ENCODE peak calls at places on chromosome 15, in seven cellular contexts. One of them, this sample, is unnamed.

GRCh38 chr15:64006642-64007041 is 39.6 kb downstream of the DAPK2 start:
- DNase-seq in RWPE1: peak
- DNase-seq in AG04450: no peak
- DNase-seq in colonic mucosa: peak
- DNase-seq in left lung: no peak
- DNase-seq in GM06990: no peak
- DNase-seq in OCI-LY7: no peak
- DNase-seq in this sample: peak

GRCh38 chr15:70269991-70270751 is 172.5 kb upstream of the TLE3 start:
- DNase-seq in RWPE1: no peak
- DNase-seq in AG04450: no peak
- DNase-seq in colonic mucosa: no peak
- DNase-seq in left lung: no peak
- DNase-seq in GM06990: no peak
- DNase-seq in OCI-LY7: no peak
- DNase-seq in this sample: peak

GRCh38 chr15:38073278-38073930 is 139.0 kb downstream of the TMCO5A start:
- DNase-seq in RWPE1: peak
- DNase-seq in AG04450: no peak
- DNase-seq in colonic mucosa: peak
- DNase-seq in left lung: no peak
- DNase-seq in GM06990: no peak
- DNase-seq in OCI-LY7: peak
- DNase-seq in this sample: no peak

GRCh38 chr15:71050461-71050860 is 64.8 kb upstream of the THSD4 start:
- DNase-seq in RWPE1: no peak
- DNase-seq in AG04450: no peak
- DNase-seq in colonic mucosa: no peak
- DNase-seq in left lung: no peak
- DNase-seq in GM06990: no peak
- DNase-seq in OCI-LY7: no peak
- DNase-seq in this sample: no peak

GRCh38 chr15:87728998-87729397 is 527.5 kb downstream of the NTRK3 start:
- DNase-seq in RWPE1: no peak
- DNase-seq in AG04450: no peak
- DNase-seq in colonic mucosa: no peak
- DNase-seq in left lung: no peak
- DNase-seq in GM06990: no peak
- DNase-seq in OCI-LY7: no peak
- DNase-seq in this sample: no peak

GRCh38 chr15:46441294-46442062 is 806.6 kb downstream of the SQOR start:
- DNase-seq in RWPE1: no peak
- DNase-seq in AG04450: no peak
- DNase-seq in colonic mucosa: no peak
- DNase-seq in left lung: no peak
- DNase-seq in GM06990: no peak
- DNase-seq in OCI-LY7: no peak
- DNase-seq in this sample: no peak

GRCh38 chr15:63043391-63044076 is 987 bp downstream of the TPM1 start:
- DNase-seq in RWPE1: no peak
- DNase-seq in AG04450: no peak
- DNase-seq in colonic mucosa: peak
- DNase-seq in left lung: peak
- DNase-seq in GM06990: peak
- DNase-seq in OCI-LY7: no peak
- DNase-seq in this sample: no peak

GRCh38 chr15:39574416-39574815 is 6.5 kb upstream of the THBS1 start:
- DNase-seq in RWPE1: peak
- DNase-seq in AG04450: no peak
- DNase-seq in colonic mucosa: no peak
- DNase-seq in left lung: no peak
- DNase-seq in GM06990: no peak
- DNase-seq in OCI-LY7: no peak
- DNase-seq in this sample: no peak

GRCh38 chr15:58676766-58677165 is 72.7 kb downstream of the ADAM10 start:
- DNase-seq in RWPE1: no peak
- DNase-seq in AG04450: no peak
- DNase-seq in colonic mucosa: no peak
- DNase-seq in left lung: no peak
- DNase-seq in GM06990: no peak
- DNase-seq in OCI-LY7: no peak
- DNase-seq in this sample: no peak

GRCh38 chr15:59283717-59284336 is 77.2 kb downstream of the LDHAL6B start:
- DNase-seq in RWPE1: peak
- DNase-seq in AG04450: no peak
- DNase-seq in colonic mucosa: peak
- DNase-seq in left lung: no peak
- DNase-seq in GM06990: no peak
- DNase-seq in OCI-LY7: no peak
- DNase-seq in this sample: peak

GRCh38 chr15:82849556-82850241 is 40.3 kb downstream of the WHAMM start:
- DNase-seq in RWPE1: peak
- DNase-seq in AG04450: no peak
- DNase-seq in colonic mucosa: peak
- DNase-seq in left lung: peak
- DNase-seq in GM06990: peak
- DNase-seq in OCI-LY7: peak
- DNase-seq in this sample: peak

GRCh38 chr15:88537591-88538317 is 8.7 kb downstream of the DET1 start:
- DNase-seq in RWPE1: no peak
- DNase-seq in AG04450: no peak
- DNase-seq in colonic mucosa: no peak
- DNase-seq in left lung: no peak
- DNase-seq in GM06990: no peak
- DNase-seq in OCI-LY7: no peak
- DNase-seq in this sample: no peak

GRCh38 chr15:63373866-63374548 is 7.6 kb downstream of the CA12 start:
- DNase-seq in RWPE1: no peak
- DNase-seq in AG04450: no peak
- DNase-seq in colonic mucosa: no peak
- DNase-seq in left lung: no peak
- DNase-seq in GM06990: no peak
- DNase-seq in OCI-LY7: no peak
- DNase-seq in this sample: no peak

GRCh38 chr15:55279746-55280351 is 9.8 kb downstream of the RAB27A start:
- DNase-seq in RWPE1: peak
- DNase-seq in AG04450: peak
- DNase-seq in colonic mucosa: no peak
- DNase-seq in left lung: no peak
- DNase-seq in GM06990: peak
- DNase-seq in OCI-LY7: no peak
- DNase-seq in this sample: peak

GRCh38 chr15:78051622-78052405 is 25.7 kb downstream of the TBC1D2B start:
- DNase-seq in RWPE1: no peak
- DNase-seq in AG04450: no peak
- DNase-seq in colonic mucosa: peak
- DNase-seq in left lung: no peak
- DNase-seq in GM06990: no peak
- DNase-seq in OCI-LY7: peak
- DNase-seq in this sample: peak

GRCh38 chr15:59294961-59295741 is 77.5 kb downstream of the MYO1E start:
- DNase-seq in RWPE1: peak
- DNase-seq in AG04450: peak
- DNase-seq in colonic mucosa: peak
- DNase-seq in left lung: no peak
- DNase-seq in GM06990: no peak
- DNase-seq in OCI-LY7: no peak
- DNase-seq in this sample: peak

GRCh38 chr15:71575474-71576045 is 234.8 kb upstream of the NR2E3 start:
- DNase-seq in RWPE1: no peak
- DNase-seq in AG04450: no peak
- DNase-seq in colonic mucosa: no peak
- DNase-seq in left lung: no peak
- DNase-seq in GM06990: no peak
- DNase-seq in OCI-LY7: peak
- DNase-seq in this sample: peak

GRCh38 chr15:77126516-77126915 is 55.6 kb upstream of the TSPAN3 start:
- DNase-seq in RWPE1: no peak
- DNase-seq in AG04450: no peak
- DNase-seq in colonic mucosa: no peak
- DNase-seq in left lung: no peak
- DNase-seq in GM06990: no peak
- DNase-seq in OCI-LY7: no peak
- DNase-seq in this sample: no peak

GRCh38 chr15:39946862-39947261 is 12.9 kb downstream of the EIF2AK4 start:
- DNase-seq in RWPE1: no peak
- DNase-seq in AG04450: no peak
- DNase-seq in colonic mucosa: no peak
- DNase-seq in left lung: no peak
- DNase-seq in GM06990: no peak
- DNase-seq in OCI-LY7: no peak
- DNase-seq in this sample: peak

DNA sequence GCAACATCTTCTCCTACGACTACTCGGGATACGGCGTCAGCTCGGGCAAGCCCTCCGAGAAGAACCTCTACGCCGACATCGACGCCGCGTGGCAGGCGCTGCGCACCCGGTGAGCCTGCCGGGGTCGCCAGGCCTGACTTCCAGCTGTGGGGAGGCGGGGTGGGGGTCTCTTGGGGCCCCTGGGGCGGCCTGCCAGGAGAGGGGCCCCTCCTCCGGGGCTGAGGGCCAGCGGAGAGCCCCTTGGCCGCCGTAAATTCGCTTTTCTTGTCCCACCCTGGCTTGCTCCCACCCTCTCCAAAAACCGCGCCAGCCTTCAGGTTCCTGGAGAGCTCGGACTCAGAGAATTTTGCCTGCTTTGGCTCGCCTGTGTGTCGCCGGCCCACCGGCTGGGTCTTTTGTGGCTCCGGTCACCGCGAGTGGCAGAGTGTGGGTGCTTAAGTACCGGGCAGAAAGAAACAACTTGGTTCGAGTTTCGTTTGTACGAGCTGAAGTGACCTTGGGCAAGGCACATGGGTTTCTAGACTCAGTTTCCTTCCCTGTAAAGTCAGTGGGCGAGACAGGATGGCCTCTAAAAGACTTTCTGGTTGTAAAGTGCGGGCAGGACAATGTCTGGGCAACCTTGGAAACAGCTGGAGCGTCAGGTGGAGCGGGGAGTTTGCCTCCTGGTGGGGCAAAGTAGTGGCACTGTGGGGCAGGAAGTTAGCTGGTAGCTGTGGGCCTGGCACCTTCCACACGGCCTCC is 971 bp downstream of the ABHD17C start:
- DNase-seq in RWPE1: peak
- DNase-seq in AG04450: no peak
- DNase-seq in colonic mucosa: peak
- DNase-seq in left lung: no peak
- DNase-seq in GM06990: peak
- DNase-seq in OCI-LY7: peak
- DNase-seq in this sample: peak
- TF ChIP-seq CTCF in RWPE1: no peak
- TF ChIP-seq CTCF in AG04450: peak
- TF ChIP-seq CTCF in colonic mucosa: peak
- TF ChIP-seq CTCF in left lung: peak
- TF ChIP-seq CTCF in GM06990: peak
- TF ChIP-seq CTCF in OCI-LY7: no peak
- TF ChIP-seq CTCF in this sample: peak

DNA sequence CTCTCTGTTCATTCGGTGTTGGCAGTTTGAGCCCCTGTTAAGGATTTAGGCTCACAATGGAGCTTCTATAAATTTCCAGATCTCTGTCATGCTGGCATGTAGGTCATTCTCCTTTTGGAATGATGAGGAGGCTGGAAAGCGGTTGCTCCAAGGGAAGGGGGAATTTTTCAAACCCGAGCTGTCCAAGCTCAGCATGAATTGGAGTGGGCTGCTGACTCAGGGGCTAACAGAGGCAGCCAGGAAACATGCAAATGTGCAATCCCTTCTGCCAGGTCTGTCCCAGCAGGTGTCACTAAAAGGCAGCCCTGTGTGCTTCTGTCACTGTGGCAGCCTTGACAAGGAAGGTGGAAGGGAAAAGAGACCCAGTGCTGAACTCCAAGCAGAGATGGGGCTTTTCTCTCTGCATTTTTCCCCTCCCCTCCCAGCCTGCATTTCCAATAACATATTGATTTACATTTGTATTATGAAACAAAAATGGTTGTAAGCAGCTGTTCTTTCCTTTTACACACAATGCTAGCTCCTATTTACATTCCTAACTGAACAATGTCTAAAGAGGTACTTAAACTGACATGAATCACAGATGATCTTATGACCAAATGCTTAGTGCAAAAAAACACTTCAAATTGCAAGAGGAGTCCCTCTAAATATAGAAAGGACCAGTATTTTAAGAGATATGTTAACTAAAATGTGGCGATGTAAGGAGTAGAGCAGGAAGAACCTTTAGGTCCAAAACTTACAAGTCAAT is 84.4 kb upstream of the ATP10A start:
- DNase-seq in RWPE1: no peak
- DNase-seq in AG04450: no peak
- DNase-seq in colonic mucosa: no peak
- DNase-seq in left lung: no peak
- DNase-seq in GM06990: no peak
- DNase-seq in OCI-LY7: peak
- DNase-seq in this sample: no peak
- TF ChIP-seq CTCF in RWPE1: no peak
- TF ChIP-seq CTCF in AG04450: no peak
- TF ChIP-seq CTCF in colonic mucosa: no peak
- TF ChIP-seq CTCF in left lung: no peak
- TF ChIP-seq CTCF in GM06990: no peak
- TF ChIP-seq CTCF in OCI-LY7: peak
- TF ChIP-seq CTCF in this sample: no peak

GRCh38 chr15:69225355-69226027 is 65.1 kb downstream of the GLCE start:
- DNase-seq in RWPE1: peak
- DNase-seq in AG04450: no peak
- DNase-seq in colonic mucosa: no peak
- DNase-seq in left lung: no peak
- DNase-seq in GM06990: no peak
- DNase-seq in OCI-LY7: peak
- DNase-seq in this sample: peak
- TF ChIP-seq CTCF in RWPE1: peak
- TF ChIP-seq CTCF in AG04450: peak
- TF ChIP-seq CTCF in colonic mucosa: no peak
- TF ChIP-seq CTCF in left lung: no peak
- TF ChIP-seq CTCF in GM06990: peak
- TF ChIP-seq CTCF in OCI-LY7: peak
- TF ChIP-seq CTCF in this sample: peak

GRCh38 chr15:31343831-31344230 is 17.2 kb downstream of the KLF13 start:
- DNase-seq in RWPE1: no peak
- DNase-seq in AG04450: no peak
- DNase-seq in colonic mucosa: no peak
- DNase-seq in left lung: no peak
- DNase-seq in GM06990: no peak
- DNase-seq in OCI-LY7: no peak
- DNase-seq in this sample: no peak

GRCh38 chr15:31342381-31342780 is 15.7 kb downstream of the KLF13 start:
- DNase-seq in RWPE1: no peak
- DNase-seq in AG04450: no peak
- DNase-seq in colonic mucosa: no peak
- DNase-seq in left lung: no peak
- DNase-seq in GM06990: no peak
- DNase-seq in OCI-LY7: no peak
- DNase-seq in this sample: no peak

GRCh38 chr15:31344266-31344665 is 17.6 kb downstream of the KLF13 start:
- DNase-seq in RWPE1: no peak
- DNase-seq in AG04450: no peak
- DNase-seq in colonic mucosa: no peak
- DNase-seq in left lung: no peak
- DNase-seq in GM06990: no peak
- DNase-seq in OCI-LY7: no peak
- DNase-seq in this sample: no peak

GRCh38 chr15:31341501-31342195 is 15.0 kb downstream of the KLF13 start:
- DNase-seq in RWPE1: no peak
- DNase-seq in AG04450: no peak
- DNase-seq in colonic mucosa: no peak
- DNase-seq in left lung: no peak
- DNase-seq in GM06990: no peak
- DNase-seq in OCI-LY7: peak
- DNase-seq in this sample: no peak

GRCh38 chr15:31342781-31343626 is 16.4 kb downstream of the KLF13 start:
- DNase-seq in RWPE1: no peak
- DNase-seq in AG04450: no peak
- DNase-seq in colonic mucosa: no peak
- DNase-seq in left lung: no peak
- DNase-seq in GM06990: no peak
- DNase-seq in OCI-LY7: peak
- DNase-seq in this sample: no peak
- TF ChIP-seq CTCF in RWPE1: no peak
- TF ChIP-seq CTCF in AG04450: no peak
- TF ChIP-seq CTCF in colonic mucosa: no peak
- TF ChIP-seq CTCF in left lung: no peak
- TF ChIP-seq CTCF in GM06990: no peak
- TF ChIP-seq CTCF in OCI-LY7: peak
- TF ChIP-seq CTCF in this sample: no peak